ENCODE peak calls at places on chromosomes 13 and 19, in six cellular contexts. R, W, I, L, Y and N are unnamed samples.

GRCh38 chr13:98033277-98034247 is 80.1 kb downstream of the IPO5 start:
- DNase-seq in R (peak), W (no peak), I (no peak), L (peak), Y (no peak), N (no peak)

GRCh38 chr19:40594657-40595077 is 6.5 kb upstream of the LTBP4 start:
- DNase-seq in R (no peak), W (no peak), I (no peak), L (peak), Y (no peak), N (no peak)

GRCh38 chr13:46675016-46675415 is 121.9 kb downstream of the ESD start:
- DNase-seq in R (no peak), W (no peak), I (no peak), L (no peak), Y (no peak), N (no peak)

GRCh38 chr19:32691952-32692726 is 518 bp downstream of the NUDT19 start:
- DNase-seq in R (no peak), W (peak), I (peak), L (peak), Y (peak), N (no peak)

GRCh38 chr13:110280231-110280813 is 26.6 kb downstream of the COL4A1 start:
- DNase-seq in R (no peak), W (no peak), I (no peak), L (no peak), Y (no peak), N (no peak)

GRCh38 chr13:98896083-98896867 is 81.6 kb downstream of the DOCK9 start:
- DNase-seq in R (no peak), W (no peak), I (no peak), L (no peak), Y (no peak), N (no peak)

GRCh38 chr13:21675095-21676007 is 4.5 kb downstream of the FGF9 start:
- DNase-seq in R (no peak), W (peak), I (no peak), L (peak), Y (no peak), N (no peak)

GRCh38 chr19:14381689-14382474 is 638 bp downstream of the ADGRE5 start:
- DNase-seq in R (no peak), W (peak), I (peak), L (peak), Y (peak), N (no peak)

GRCh38 chr13:23748591-23748990 is 140.6 kb downstream of the MIPEP start:
- DNase-seq in R (no peak), W (no peak), I (no peak), L (no peak), Y (no peak), N (no peak)

GRCh38 chr19:16197188-16197621 is 506 bp upstream of the AP1M1 start:
- DNase-seq in R (peak), W (no peak), I (no peak), L (peak), Y (no peak), N (no peak)

GRCh38 chr19:17525141-17525540 is 13.7 kb downstream of the PGLS start:
- DNase-seq in R (no peak), W (no peak), I (no peak), L (no peak), Y (no peak), N (no peak)

GRCh38 chr13:23025848-23026608 is 154.8 kb upstream of the SGCG start:
- DNase-seq in R (no peak), W (no peak), I (no peak), L (no peak), Y (no peak), N (no peak)

GRCh38 chr19:29714371-29714952 is 599 bp downstream of the C19orf12 start:
- DNase-seq in R (no peak), W (no peak), I (peak), L (no peak), Y (no peak), N (no peak)

GRCh38 chr13:36862002-36862706 is 43.1 kb downstream of the RFXAP start:
- DNase-seq in R (no peak), W (no peak), I (no peak), L (no peak), Y (no peak), N (no peak)

GRCh38 chr19:51706885-51707284 is 13.8 kb downstream of the SPACA6 start:
- DNase-seq in R (no peak), W (no peak), I (no peak), L (no peak), Y (no peak), N (no peak)

GRCh38 chr13:62483774-62484173 is 1068.1 kb upstream of the PCDH20 start:
- DNase-seq in R (no peak), W (no peak), I (no peak), L (no peak), Y (no peak), N (no peak)

GRCh38 chr13:83546476-83546875 is 335.8 kb downstream of the SLITRK1 start:
- DNase-seq in R (no peak), W (no peak), I (no peak), L (no peak), Y (no peak), N (no peak)

GRCh38 chr13:97385146-97385545 is 48.8 kb upstream of the RAP2A start:
- DNase-seq in R (no peak), W (no peak), I (no peak), L (peak), Y (no peak), N (no peak)

GRCh38 chr19:11995174-11995573 is 30.3 kb downstream of the ZNF763 start:
- DNase-seq in R (no peak), W (no peak), I (no peak), L (peak), Y (no peak), N (no peak)

GRCh38 chr13:108947551-108948030 is 318.2 kb downstream of the MYO16 start:
- DNase-seq in R (no peak), W (no peak), I (no peak), L (peak), Y (no peak), N (no peak)

GRCh38 chr13:43918636-43919035 is 38.9 kb downstream of the LACC1 start:
- DNase-seq in R (no peak), W (no peak), I (no peak), L (no peak), Y (no peak), N (no peak)

GRCh38 chr13:71964491-71965108 is 97.6 kb upstream of the DACH1 start:
- DNase-seq in R (no peak), W (no peak), I (no peak), L (no peak), Y (no peak), N (no peak)

GRCh38 chr13:85313761-85314503 is 485.3 kb downstream of the SLITRK6 start:
- DNase-seq in R (peak), W (no peak), I (no peak), L (peak), Y (no peak), N (peak)

GRCh38 chr19:56705939-56706338 is 34.4 kb upstream of the ZNF835 start:
- DNase-seq in R (no peak), W (no peak), I (no peak), L (no peak), Y (no peak), N (no peak)

GRCh38 chr13:31891472-31891871 is 140.1 kb upstream of the FRY start:
- DNase-seq in R (peak), W (no peak), I (no peak), L (no peak), Y (no peak), N (no peak)

GRCh38 chr13:113928701-113929627 is 44.9 kb downstream of the C13orf46 start:
- DNase-seq in R (no peak), W (peak), I (no peak), L (peak), Y (no peak), N (no peak)

GRCh38 chr19:28065026-28065425 is 1147.9 kb downstream of the UQCRFS1 start:
- DNase-seq in R (no peak), W (no peak), I (no peak), L (no peak), Y (no peak), N (no peak)

GRCh38 chr19:9741476-9742171 is 26.9 kb downstream of the ZNF846 start:
- DNase-seq in R (no peak), W (no peak), I (no peak), L (peak), Y (no peak), N (no peak)

GRCh38 chr19:41533691-41534090 is 42.3 kb upstream of the CEACAM21 start:
- DNase-seq in R (no peak), W (no peak), I (no peak), L (no peak), Y (no peak), N (no peak)

GRCh38 chr19:7444042-7444441 is 44.8 kb downstream of the PEX11G start:
- DNase-seq in R (no peak), W (no peak), I (no peak), L (no peak), Y (no peak), N (no peak)

GRCh38 chr19:6533000-6533328 is 2.1 kb downstream of the TNFSF9 start:
- DNase-seq in R (no peak), W (no peak), I (no peak), L (no peak), Y (no peak), N (no peak)